ENCODE peak calls at places on chromosome 21, in nine cellular contexts. G is ovary, U is A549, B is tibial nerve, A is stomach, Z is transverse colon, Y is esophagus muscularis mucosa, X is H1, O is SK-N-SH. D is an unnamed sample.

GRCh38 chr21:41411449-41412089 is 14.5 kb upstream of the MX1 start:
- DNase-seq in G (no peak), U (no peak), B (no peak), A (peak; percentile 74), Z (peak; percentile 83), Y (no peak), X (peak; percentile 60), O (no peak), D (no peak)

GRCh38 chr21:22764222-22764621 is 1766.0 kb downstream of the NCAM2 start:
- DNase-seq in G (no peak), U (no peak), B (no peak), A (no peak), Z (no peak), Y (no peak), X (no peak), O (no peak), D (no peak)

GRCh38 chr21:26041441-26042180 is 129.0 kb downstream of the APP start:
- DNase-seq in G (no peak), U (no peak), B (no peak), A (no peak), Z (no peak), Y (no peak), X (no peak), O (peak; percentile 53), D (no peak)

GRCh38 chr21:18970941-18971340 is 567.4 kb upstream of the TMPRSS15 start:
- DNase-seq in G (no peak), U (no peak), B (no peak), A (no peak), Z (no peak), Y (no peak), X (no peak), O (no peak), D (no peak)

GRCh38 chr21:40846057-40846456 is 901 bp downstream of the DSCAM start:
- DNase-seq in G (no peak), U (no peak), B (no peak), A (no peak), Z (no peak), Y (peak; percentile 45), X (no peak), O (no peak), D (no peak)

GRCh38 chr21:35641271-35642016 is 418.9 kb downstream of the SETD4 start:
- DNase-seq in G (no peak), U (no peak), B (no peak), A (no peak), Z (no peak), Y (peak; percentile 55), X (no peak), O (no peak), D (no peak)

GRCh38 chr21:44006017-44006624 is 6.0 kb upstream of the TRAPPC10 start:
- DNase-seq in G (peak; percentile 41), U (peak; percentile 58), B (no peak), A (no peak), Z (no peak), Y (no peak), X (no peak), O (no peak), D (no peak)

GRCh38 chr21:25456672-25457071 is 150.6 kb downstream of the MRPL39 start:
- DNase-seq in G (no peak), U (no peak), B (no peak), A (peak; percentile 47), Z (no peak), Y (no peak), X (no peak), O (no peak), D (no peak)

GRCh38 chr21:46459356-46460112 is 843 bp downstream of the DIP2A start:
- DNase-seq in G (peak; percentile 52), U (no peak), B (peak; percentile 28), A (peak; percentile 62), Z (peak; percentile 55), Y (no peak), X (peak; percentile 63), O (no peak), D (peak; percentile 82)

GRCh38 chr21:16305686-16306085 is 575.9 kb downstream of the USP25 start:
- DNase-seq in G (peak; percentile 52), U (no peak), B (no peak), A (no peak), Z (no peak), Y (no peak), X (no peak), O (no peak), D (no peak)

GRCh38 chr21:35648512-35648911 is 411.8 kb downstream of the SETD4 start:
- DNase-seq in G (no peak), U (no peak), B (no peak), A (peak; percentile 74), Z (no peak), Y (peak; percentile 53), X (no peak), O (no peak), D (no peak)

GRCh38 chr21:17512245-17513213 is at the start of gene CXADR:
- DNase-seq in G (peak; percentile 41), U (peak; percentile 57), B (no peak), A (peak; percentile 93), Z (peak; percentile 92), Y (no peak), X (peak; percentile 94), O (peak; percentile 93), D (peak; percentile 73)

GRCh38 chr21:42983102-42983501 is 8.7 kb downstream of the PKNOX1 start:
- DNase-seq in G (no peak), U (no peak), B (no peak), A (no peak), Z (no peak), Y (no peak), X (no peak), O (no peak), D (no peak)

GRCh38 chr21:42981862-42982261 is 7.5 kb downstream of the PKNOX1 start:
- DNase-seq in G (no peak), U (no peak), B (no peak), A (no peak), Z (no peak), Y (no peak), X (no peak), O (no peak), D (no peak)

GRCh38 chr21:42983869-42984268 is 9.5 kb downstream of the PKNOX1 start:
- DNase-seq in G (no peak), U (no peak), B (no peak), A (no peak), Z (no peak), Y (no peak), X (no peak), O (no peak), D (no peak)

GRCh38 chr21:42980312-42980958 is 6.1 kb downstream of the PKNOX1 start:
- DNase-seq in G (no peak), U (no peak), B (no peak), A (no peak), Z (no peak), Y (no peak), X (no peak), O (no peak), D (no peak)

GRCh38 chr21:42980959-42981523 is 6.7 kb downstream of the PKNOX1 start:
- DNase-seq in G (no peak), U (no peak), B (no peak), A (no peak), Z (no peak), Y (no peak), X (no peak), O (no peak), D (no peak)
- TF ChIP-seq EP300 in G (no peak), U (no peak), B (no peak), A (no peak), Z (no peak), Y (no peak), X (no peak), O (no peak), D (no peak)

GRCh38 chr21:15015622-15016471 is 49.0 kb downstream of the NRIP1 start:
- DNase-seq in G (no peak), U (peak; percentile 10), B (no peak), A (no peak), Z (no peak), Y (no peak), X (no peak), O (no peak), D (no peak)
- TF ChIP-seq EP300 in G (no peak), U (no peak), B (no peak), A (no peak), Z (no peak), Y (no peak), X (no peak), O (no peak), D (no peak)

GRCh38 chr21:31711745-31712144 is 20.2 kb downstream of the SCAF4 start:
- DNase-seq in G (no peak), U (no peak), B (no peak), A (no peak), Z (no peak), Y (no peak), X (no peak), O (no peak), D (no peak)

GRCh38 chr21:31714741-31715365 is 17.1 kb downstream of the SCAF4 start:
- DNase-seq in G (no peak), U (no peak), B (no peak), A (no peak), Z (no peak), Y (no peak), X (no peak), O (no peak), D (no peak)

GRCh38 chr21:31713973-31714740 is 17.8 kb downstream of the SCAF4 start:
- DNase-seq in G (no peak), U (no peak), B (no peak), A (no peak), Z (no peak), Y (no peak), X (no peak), O (no peak), D (no peak)

GRCh38 chr21:31711326-31711725 is 20.6 kb downstream of the SCAF4 start:
- DNase-seq in G (no peak), U (no peak), B (no peak), A (no peak), Z (no peak), Y (no peak), X (no peak), O (no peak), D (no peak)

DNA sequence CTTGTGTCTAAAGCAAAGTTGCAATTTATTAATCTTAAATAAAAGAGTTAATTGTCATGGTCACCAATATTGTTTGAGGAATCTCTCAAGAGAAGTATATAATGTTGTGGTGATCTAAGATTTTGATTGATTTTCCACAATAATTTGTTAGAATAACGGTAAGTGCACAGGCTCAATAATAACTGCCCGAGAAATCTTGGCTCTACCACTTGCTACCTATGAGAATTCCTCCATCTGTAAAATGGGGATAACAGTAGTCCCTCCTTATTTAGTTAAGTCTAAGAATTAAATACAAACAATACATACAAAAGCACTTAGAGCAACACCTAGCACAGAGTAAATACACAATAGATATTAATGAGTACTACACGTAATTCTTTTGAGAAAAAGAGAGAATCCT is 18.8 kb downstream of the SCAF4 start:
- DNase-seq in G (no peak), U (no peak), B (no peak), A (no peak), Z (no peak), Y (no peak), X (no peak), O (no peak), D (no peak)
- TF ChIP-seq EP300 in G (no peak), U (no peak), B (no peak), A (no peak), Z (no peak), Y (no peak), X (no peak), O (no peak), D (no peak)

DNA sequence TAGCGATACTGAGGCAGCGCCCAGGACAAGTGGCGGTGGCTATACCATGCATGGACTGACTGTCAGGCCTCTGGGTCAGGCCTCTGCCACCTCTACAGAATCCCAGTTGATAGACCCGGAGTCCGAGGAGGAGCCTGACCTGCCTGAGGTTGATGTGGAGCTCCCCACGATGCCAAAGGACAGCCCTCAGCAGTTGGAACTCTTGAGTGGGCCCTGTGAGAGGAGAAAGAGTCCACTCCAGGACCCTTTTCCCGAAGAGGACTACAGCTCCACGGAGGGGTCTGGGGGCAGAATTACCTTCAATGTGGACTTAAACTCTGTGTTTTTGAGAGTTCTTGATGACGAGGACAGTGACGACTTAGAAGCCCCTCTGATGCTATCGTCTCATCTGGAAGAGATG is 3.2 kb upstream of the IL10RB start:
- DNase-seq in G (no peak), U (no peak), B (no peak), A (no peak), Z (no peak), Y (no peak), X (no peak), O (no peak), D (no peak)
- TF ChIP-seq EP300 in G (no peak), U (no peak), B (no peak), A (no peak), Z (no peak), Y (no peak), X (no peak), O (no peak), D (no peak)

D was measured in suprapubic skin.